ENCODE peak calls at places on chromosomes 11 and 22, in seven cellular contexts. K is Peyer's patch, H is lower leg skin, M is IMR-90, U is A549, B is esophagus muscularis mucosa, R is ovary. V is an unnamed sample.

GRCh38 chr11:75492181-75492820 is 33.4 kb downstream of the GDPD5 start:
- DNase-seq in H (no peak), K (peak), U (no peak), R (no peak), B (no peak), M (peak), V (no peak)

GRCh38 chr11:113311536-113311935 is 2.8 kb upstream of the TTC12 start:
- DNase-seq in R (no peak), K (no peak), H (no peak), U (no peak), B (peak), M (peak), V (no peak)

GRCh38 chr22:41481131-41481830 is 12.4 kb downstream of the ACO2 start:
- DNase-seq in H (no peak), M (peak), B (no peak), K (no peak), U (no peak), R (no peak), V (peak)

GRCh38 chr11:72378704-72379383 is 55.5 kb downstream of the CLPB start:
- DNase-seq in K (peak), M (peak), R (peak), H (peak), U (no peak), B (peak), V (no peak)

GRCh38 chr11:82906236-82906635 is 4.7 kb downstream of the DDIAS start:
- DNase-seq in B (no peak), M (peak), R (no peak), U (peak), K (no peak), H (no peak), V (peak)

GRCh38 chr11:18720811-18721575 is 5.0 kb downstream of the IGSF22 start:
- DNase-seq in K (peak), B (no peak), R (peak), H (peak), M (peak), U (peak), V (peak)

GRCh38 chr22:49862408-49862776 is 8.7 kb downstream of the ZBED4 start:
- DNase-seq in M (no peak), H (no peak), R (no peak), U (no peak), K (peak), B (no peak), V (no peak)

GRCh38 chr11:61851128-61851899 is 23.2 kb downstream of the FADS2 start:
- DNase-seq in H (no peak), R (no peak), K (no peak), B (no peak), U (no peak), M (no peak), V (no peak)

GRCh38 chr11:32531528-32531927 is 52.1 kb upstream of the EIF3M start:
- DNase-seq in U (no peak), R (no peak), H (no peak), B (no peak), K (no peak), M (peak), V (no peak)

GRCh38 chr22:45608763-45609180 is 62.9 kb upstream of the ATXN10 start:
- DNase-seq in R (no peak), M (peak), B (no peak), U (peak), K (no peak), H (no peak), V (no peak)

GRCh38 chr11:65663634-65664200 is 1.0 kb upstream of the RELA start:
- DNase-seq in M (peak), U (no peak), H (peak), K (peak), R (peak), B (no peak), V (peak)

GRCh38 chr11:35357893-35358292 is 61.5 kb downstream of the SLC1A2 start:
- DNase-seq in R (no peak), H (no peak), B (no peak), U (no peak), M (peak), K (no peak), V (no peak)

GRCh38 chr11:44680982-44681597 is 45.7 kb upstream of the TSPAN18 start:
- DNase-seq in K (peak), R (no peak), M (no peak), H (no peak), B (no peak), U (no peak), V (no peak)

GRCh38 chr22:35809816-35810215 is 92.1 kb downstream of the APOL5 start:
- DNase-seq in H (no peak), M (no peak), B (no peak), U (no peak), R (no peak), K (no peak), V (no peak)

GRCh38 chr22:35808377-35808776 is 90.7 kb downstream of the APOL5 start:
- DNase-seq in H (no peak), M (no peak), K (no peak), R (no peak), B (no peak), U (no peak), V (no peak)

GRCh38 chr22:35812600-35812999 is 94.9 kb downstream of the APOL5 start:
- DNase-seq in K (no peak), H (no peak), B (no peak), M (no peak), R (no peak), U (no peak), V (no peak)

DNA sequence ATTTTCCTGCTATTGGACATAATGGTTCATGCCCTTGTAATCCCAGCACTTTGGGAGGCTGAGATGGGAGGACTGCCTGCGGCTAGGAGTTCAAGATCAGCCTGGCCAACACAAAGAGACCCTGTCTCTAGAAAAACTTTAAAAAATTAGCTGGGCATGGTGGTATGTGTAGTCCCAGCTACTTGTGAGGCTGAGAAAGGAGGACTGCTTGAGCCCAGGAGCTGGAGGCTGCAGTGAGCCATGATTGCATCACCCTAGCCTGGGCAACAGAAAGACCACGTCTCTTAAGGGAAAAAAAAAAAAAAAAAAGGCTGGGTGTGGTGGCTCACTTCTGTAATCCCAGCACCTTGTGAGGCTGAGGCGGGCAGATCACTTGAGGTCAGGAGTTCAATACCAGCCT is 94.0 kb downstream of the APOL5 start:
- DNase-seq in U (no peak), M (no peak), H (no peak), K (no peak), R (no peak), B (no peak), V (no peak)
- TF ChIP-seq POLR2A in U (no peak), M (no peak), H (no peak), K (no peak), R (no peak), B (no peak), V (no peak)

DNA sequence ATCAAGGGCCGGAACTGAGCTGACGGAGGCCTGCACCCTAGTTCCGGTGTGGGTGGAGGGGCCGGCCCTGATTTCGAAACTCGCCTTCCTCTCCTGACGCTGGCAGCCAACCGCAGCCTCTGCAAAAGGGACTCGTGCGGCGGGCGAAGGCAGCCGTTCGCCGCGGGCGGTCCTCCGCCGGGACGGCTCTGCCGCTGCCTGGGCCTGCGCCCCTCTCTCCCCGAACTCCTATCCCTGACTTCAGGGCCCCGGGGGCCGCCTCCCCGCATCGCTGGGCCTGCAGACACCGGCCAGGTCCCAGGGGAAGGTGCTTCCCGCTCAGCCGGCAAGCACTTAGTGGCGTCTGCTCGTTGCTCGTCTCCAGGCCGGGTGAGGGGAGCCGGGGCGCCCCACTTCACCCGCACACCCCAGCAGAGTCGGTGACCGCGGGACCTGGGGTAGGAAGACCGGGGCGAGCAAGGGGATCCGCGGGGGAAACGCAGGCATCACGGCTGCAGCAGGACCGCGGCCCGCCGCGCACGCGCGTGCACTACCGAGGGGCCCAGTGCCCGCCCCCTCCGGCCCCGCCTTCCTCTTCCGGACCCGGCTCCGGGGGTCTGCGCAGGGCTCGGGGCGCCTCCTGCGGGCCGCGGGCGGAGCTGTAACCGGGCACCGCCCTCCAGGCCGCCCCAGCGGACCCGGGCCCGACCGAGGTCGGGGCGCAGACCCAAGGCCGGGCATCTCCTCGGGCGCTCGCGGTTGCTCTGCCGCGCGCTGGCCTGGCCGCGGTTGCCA is 464 bp upstream of the ANKRD13D start:
- DNase-seq in K (peak), R (peak), H (peak), U (peak), B (peak), M (peak), V (peak)
- TF ChIP-seq POLR2A in K (no peak), R (peak), H (no peak), U (peak), B (peak), M (peak), V (peak)

GRCh38 chr11:313787-314547 is at the start of gene IFITM1:
- DNase-seq in K (peak), U (no peak), M (peak), R (peak), H (no peak), B (no peak), V (no peak)
- TF ChIP-seq POLR2A in K (peak), U (no peak), M (no peak), R (peak), H (no peak), B (peak), V (peak)

DNA sequence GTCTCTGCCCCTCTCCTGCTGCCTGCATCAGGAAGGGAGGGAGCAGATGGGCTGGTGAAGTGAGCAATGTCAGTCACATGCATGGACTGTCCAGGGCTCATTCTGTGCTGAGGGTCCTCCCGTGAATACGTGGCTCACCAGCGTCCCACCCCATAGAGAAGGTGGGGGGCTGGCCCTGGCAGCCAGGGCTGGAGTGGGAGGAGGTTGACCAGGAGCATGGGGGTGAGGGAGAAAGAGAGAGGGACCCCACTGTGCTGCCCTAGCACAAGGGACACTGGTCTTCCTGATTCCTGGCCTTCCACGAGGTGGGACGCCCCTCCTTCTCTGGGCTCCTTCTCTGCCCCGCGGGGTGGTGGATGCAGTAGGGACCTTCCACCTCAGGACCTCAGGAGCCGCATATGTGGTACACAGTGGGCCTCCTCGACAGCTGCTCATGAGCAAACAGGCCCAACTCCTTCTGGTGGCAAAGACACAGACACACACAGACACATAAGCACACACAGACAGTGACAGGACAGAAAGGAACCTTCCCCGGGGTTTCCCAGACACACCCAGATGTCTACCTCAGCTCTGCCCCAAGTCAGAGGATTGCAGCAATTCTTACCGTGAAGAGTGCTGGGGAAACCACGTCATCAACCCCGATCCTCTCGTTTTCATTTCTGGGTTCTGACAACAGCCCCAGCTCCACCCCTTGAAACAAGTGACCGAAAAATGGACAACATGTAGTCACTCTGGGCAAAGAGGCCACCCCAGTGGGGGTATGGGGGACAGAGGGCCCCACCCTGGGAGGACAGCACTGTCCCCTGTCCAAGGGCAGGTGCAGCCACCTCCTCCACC is 3.6 kb upstream of the APOBEC3A start:
- DNase-seq in H (no peak), M (no peak), K (peak), B (no peak), U (peak), R (no peak), V (peak)
- TF ChIP-seq POLR2A in H (no peak), M (no peak), K (no peak), B (no peak), U (no peak), R (no peak), V (no peak)

DNA sequence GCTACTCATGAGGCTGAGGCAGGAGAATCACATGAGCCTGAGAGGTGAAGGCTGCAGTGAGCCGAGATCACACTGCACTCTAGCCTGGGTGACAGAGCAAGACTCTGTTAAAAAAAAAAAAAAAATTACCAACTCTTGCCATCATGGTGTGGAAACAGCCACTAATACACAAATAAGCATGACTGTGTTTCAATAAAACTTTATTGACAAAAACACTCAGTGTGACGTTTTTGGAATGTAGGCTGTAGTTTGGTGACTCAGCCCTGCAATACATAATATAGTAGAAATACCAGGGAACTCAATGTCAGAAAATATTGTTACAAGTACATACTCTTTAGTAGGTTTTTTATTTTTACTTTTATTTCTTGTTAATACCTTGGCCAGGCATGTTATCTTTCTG is 207.1 kb downstream of the CASP12 start:
- DNase-seq in R (no peak), U (no peak), B (no peak), M (no peak), K (no peak), H (no peak), V (no peak)
- TF ChIP-seq POLR2A in R (no peak), U (no peak), B (no peak), M (no peak), K (no peak), H (no peak), V (no peak)

GRCh38 chr11:67482736-67483497 is at the start of gene AIP:
- DNase-seq in B (peak), M (peak), H (peak), R (peak), U (peak), K (peak), V (peak)
- TF ChIP-seq POLR2A in B (no peak), M (peak), H (no peak), R (peak), U (peak), K (peak), V (peak)

DNA sequence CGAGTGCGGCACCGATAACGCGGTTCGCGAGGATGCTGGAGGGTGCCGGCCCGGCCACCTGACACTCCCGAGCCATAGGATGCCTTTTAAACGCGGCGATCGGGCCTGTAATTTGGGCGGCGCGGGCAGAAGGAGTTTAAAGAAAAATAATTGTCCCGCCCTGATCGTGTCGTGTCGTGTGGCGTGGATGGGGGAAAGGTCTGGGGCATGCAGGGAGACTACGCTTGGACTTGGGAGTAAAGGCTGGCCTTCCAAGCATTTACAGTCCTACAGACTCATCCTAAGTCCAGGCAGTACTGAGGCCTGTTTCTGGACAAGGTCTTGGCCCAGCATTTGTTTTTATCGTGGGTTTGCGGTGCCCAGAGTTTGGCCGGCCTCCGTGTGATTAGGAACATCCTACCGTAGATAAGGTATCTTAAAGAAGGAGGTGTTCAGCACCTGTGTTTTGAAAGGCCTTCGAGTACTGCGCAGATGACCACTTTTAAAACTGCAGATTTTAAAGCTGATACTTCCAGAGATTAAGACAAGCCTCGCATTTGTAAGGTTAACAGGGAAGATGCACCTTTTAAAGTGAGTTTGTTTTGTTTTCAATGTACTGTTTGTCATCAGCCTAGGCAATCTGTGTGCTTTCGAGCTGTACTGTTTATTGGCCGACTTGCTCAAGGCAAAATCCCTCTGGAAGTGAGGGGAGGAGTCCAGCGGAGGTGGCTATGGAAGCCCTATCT is 1.5 kb downstream of the WEE1 start:
- DNase-seq in H (peak), R (peak), M (peak), B (peak), U (peak), K (peak), V (peak)
- TF ChIP-seq POLR2A in H (no peak), R (peak), M (peak), B (peak), U (no peak), K (peak), V (peak)

GRCh38 chr22:21755855-21756284 is 20.3 kb upstream of the YPEL1 start:
- DNase-seq in R (no peak), H (no peak), B (no peak), K (no peak), U (no peak), M (peak), V (peak)

GRCh38 chr22:21759631-21760030 is 24.0 kb upstream of the YPEL1 start:
- DNase-seq in R (peak), H (no peak), K (no peak), M (no peak), B (no peak), U (no peak), V (no peak)

GRCh38 chr22:21758465-21758864 is 22.9 kb upstream of the YPEL1 start:
- DNase-seq in U (no peak), H (no peak), B (no peak), M (no peak), R (no peak), K (no peak), V (no peak)

GRCh38 chr22:21759133-21759532 is 23.5 kb upstream of the YPEL1 start:
- DNase-seq in K (no peak), H (no peak), R (no peak), U (no peak), B (no peak), M (no peak), V (no peak)

GRCh38 chr22:21758056-21758455 is 22.5 kb upstream of the YPEL1 start:
- DNase-seq in B (no peak), U (no peak), K (no peak), R (no peak), M (no peak), H (no peak), V (no peak)
- TF ChIP-seq POLR2A in B (no peak), U (no peak), K (no peak), R (no peak), M (no peak), H (no peak), V (no peak)

GRCh38 chr11:3841426-3842304 is 906 bp upstream of the RHOG start:
- DNase-seq in B (peak), U (peak), K (peak), H (peak), M (peak), R (peak), V (peak)
- TF ChIP-seq POLR2A in B (peak), U (peak), K (peak), H (no peak), M (peak), R (peak), V (peak)

V was measured in erythroblast.